ENCODE peak calls at places on chromosomes 16 and 17, in four cellular contexts. C is GM12878, E is HCT116, Q is SK-N-SH. B is an unnamed sample. For H3K9me3, the result is how much of the 10 kb centered on the place peaks cover.

GRCh38 chr16:71873199-71873598 is 10.8 kb downstream of the ZNF821 start:
- DNase-seq in Q (no peak), C (no peak), E (no peak), B (no peak)

GRCh38 chr16:75860654-75861053 is 134.4 kb upstream of the CPHXL start:
- DNase-seq in E (no peak), C (no peak), Q (peak), B (no peak)

GRCh38 chr16:54817432-54817831 is 113.2 kb upstream of the IRX5 start:
- DNase-seq in C (no peak), Q (peak), E (no peak), B (no peak)

GRCh38 chr16:67198238-67198734 is 645 bp upstream of the ELMO3 start:
- DNase-seq in Q (peak), E (peak), C (no peak), B (no peak)

GRCh38 chr17:40103742-40104095 is 3.3 kb upstream of the NR1D1 start:
- DNase-seq in C (no peak), E (no peak), Q (no peak), B (no peak)

GRCh38 chr17:77374170-77374936 is 233.6 kb downstream of the SEC14L1 start:
- DNase-seq in C (no peak), Q (peak), E (no peak), B (no peak)

GRCh38 chr17:40980594-40980993 is 3.5 kb downstream of the KRT40 start:
- DNase-seq in E (no peak), C (no peak), Q (no peak), B (no peak)

GRCh38 chr16:4601317-4602186 is 13.1 kb downstream of the UBALD1 start:
- DNase-seq in Q (peak), E (no peak), C (no peak), B (no peak)

GRCh38 chr16:2333772-2334379 is 6.7 kb downstream of the ABCA3 start:
- DNase-seq in Q (no peak), C (no peak), E (peak), B (no peak)

GRCh38 chr16:89700649-89701424 is 668 bp downstream of the SPATA2L start:
- DNase-seq in E (no peak), Q (peak), C (no peak), B (no peak)

GRCh38 chr17:67615011-67615561 is 102.7 kb upstream of the NOL11 start:
- DNase-seq in C (no peak), Q (no peak), E (no peak), B (no peak)

GRCh38 chr16:24736758-24737157 is 7.3 kb downstream of the TNRC6A start:
- DNase-seq in E (no peak), Q (no peak), C (no peak), B (no peak)

GRCh38 chr16:66502020-66502913 is 47.7 kb downstream of the TK2 start:
- DNase-seq in C (no peak), Q (no peak), E (no peak), B (no peak)

GRCh38 chr17:36085710-36086268 is 4.2 kb downstream of the CCL3 start:
- DNase-seq in E (no peak), Q (no peak), C (no peak), B (no peak)

GRCh38 chr17:65072577-65073178 is 16.1 kb upstream of the GNA13 start:
- DNase-seq in E (peak), C (no peak), Q (no peak), B (no peak)

GRCh38 chr16:69087161-69087581 is 18.3 kb upstream of the HAS3 start:
- DNase-seq in C (no peak), E (no peak), Q (no peak), B (no peak)

GRCh38 chr17:63881935-63882601 is at the start of gene GH2:
- DNase-seq in Q (peak), C (no peak), E (peak), B (peak)

GRCh38 chr17:39631403-39631802 is 4.7 kb downstream of the PPP1R1B start:
- DNase-seq in C (no peak), E (no peak), Q (no peak), B (no peak)

GRCh38 chr16:6081320-6081976 is 983.9 kb upstream of the EEF2KMT start:
- DNase-seq in E (no peak), Q (peak), C (no peak), B (peak)

GRCh38 chr16:60414617-60415016 is 1621.6 kb downstream of the CDH8 start:
- DNase-seq in C (no peak), Q (no peak), E (no peak), B (no peak)
- H3K9me3 ChIP-seq in C (under half), Q (under half), E (under half), B (under half)

GRCh38 chr16:80936410-80936809 is 70.3 kb downstream of the CMC2 start:
- DNase-seq in Q (no peak), C (no peak), E (no peak), B (no peak)
- TF ChIP-seq SIN3A in Q (no peak), C (no peak), E (no peak), B (no peak)

GRCh38 chr16:35506018-35506897 is 2046.8 kb downstream of the TP53TG3F start:
- DNase-seq in Q (peak), C (no peak), E (no peak), B (no peak)

GRCh38 chr16:35506898-35507194 is 2047.4 kb downstream of the TP53TG3F start:
- DNase-seq in E (no peak), C (no peak), Q (peak), B (no peak)

GRCh38 chr16:35516551-35516950 is 2057.1 kb downstream of the TP53TG3F start:
- DNase-seq in C (no peak), Q (no peak), E (no peak), B (no peak)

GRCh38 chr16:35510701-35511100 is 2051.3 kb downstream of the TP53TG3F start:
- DNase-seq in Q (no peak), E (no peak), C (no peak), B (no peak)
- H3K9me3 ChIP-seq in Q (under half), E (under half), C (under half), B (under half)

DNA sequence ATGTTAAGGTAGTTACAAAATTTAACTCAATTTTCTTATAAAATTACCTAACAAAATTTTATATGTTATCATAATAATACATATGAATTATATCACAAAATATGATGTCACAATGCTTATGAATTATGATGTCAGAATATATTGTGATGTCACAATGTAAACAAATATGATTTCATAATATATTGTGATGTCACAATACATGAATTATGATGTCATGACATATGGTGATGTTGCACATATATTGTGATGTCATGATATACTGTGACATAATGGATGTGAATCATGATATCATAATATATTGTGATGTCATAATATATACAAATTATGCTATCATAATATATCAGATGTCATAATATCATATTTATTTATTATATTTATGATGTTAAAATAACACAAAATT is 1879.9 kb downstream of the TP53TG3F start:
- DNase-seq in Q (no peak), E (no peak), C (no peak), B (no peak)
- TF ChIP-seq SIN3A in Q (no peak), E (no peak), C (no peak), B (no peak)

GRCh38 chr16:35687781-35688180 is 2228.4 kb downstream of the TP53TG3F start:
- DNase-seq in Q (no peak), E (no peak), C (no peak), B (no peak)

GRCh38 chr16:35691057-35691456 is 2231.6 kb downstream of the TP53TG3F start:
- DNase-seq in C (no peak), Q (no peak), E (no peak), B (no peak)

GRCh38 chr16:35687071-35687470 is 2227.7 kb downstream of the TP53TG3F start:
- DNase-seq in E (no peak), C (no peak), Q (no peak), B (no peak)

GRCh38 chr16:35690413-35690812 is 2231.0 kb downstream of the TP53TG3F start:
- DNase-seq in C (no peak), E (no peak), Q (no peak), B (no peak)

GRCh38 chr16:35689764-35690163 is 2230.4 kb downstream of the TP53TG3F start:
- DNase-seq in C (no peak), E (no peak), Q (no peak), B (no peak)
- H3K9me3 ChIP-seq in C (under half), E (under half), Q (under half), B (under half)

GRCh38 chr17:43983196-43983514 is 21.3 kb upstream of the NAGS start:
- DNase-seq in C (no peak), E (no peak), Q (no peak), B (no peak)

GRCh38 chr17:43984521-43984920 is 19.9 kb upstream of the NAGS start:
- DNase-seq in C (no peak), E (no peak), Q (peak), B (no peak)

GRCh38 chr17:43982171-43982570 is 22.3 kb upstream of the NAGS start:
- DNase-seq in C (no peak), Q (no peak), E (no peak), B (no peak)

GRCh38 chr17:43986225-43986981 is 18.0 kb upstream of the NAGS start:
- DNase-seq in E (no peak), C (no peak), Q (no peak), B (no peak)

DNA sequence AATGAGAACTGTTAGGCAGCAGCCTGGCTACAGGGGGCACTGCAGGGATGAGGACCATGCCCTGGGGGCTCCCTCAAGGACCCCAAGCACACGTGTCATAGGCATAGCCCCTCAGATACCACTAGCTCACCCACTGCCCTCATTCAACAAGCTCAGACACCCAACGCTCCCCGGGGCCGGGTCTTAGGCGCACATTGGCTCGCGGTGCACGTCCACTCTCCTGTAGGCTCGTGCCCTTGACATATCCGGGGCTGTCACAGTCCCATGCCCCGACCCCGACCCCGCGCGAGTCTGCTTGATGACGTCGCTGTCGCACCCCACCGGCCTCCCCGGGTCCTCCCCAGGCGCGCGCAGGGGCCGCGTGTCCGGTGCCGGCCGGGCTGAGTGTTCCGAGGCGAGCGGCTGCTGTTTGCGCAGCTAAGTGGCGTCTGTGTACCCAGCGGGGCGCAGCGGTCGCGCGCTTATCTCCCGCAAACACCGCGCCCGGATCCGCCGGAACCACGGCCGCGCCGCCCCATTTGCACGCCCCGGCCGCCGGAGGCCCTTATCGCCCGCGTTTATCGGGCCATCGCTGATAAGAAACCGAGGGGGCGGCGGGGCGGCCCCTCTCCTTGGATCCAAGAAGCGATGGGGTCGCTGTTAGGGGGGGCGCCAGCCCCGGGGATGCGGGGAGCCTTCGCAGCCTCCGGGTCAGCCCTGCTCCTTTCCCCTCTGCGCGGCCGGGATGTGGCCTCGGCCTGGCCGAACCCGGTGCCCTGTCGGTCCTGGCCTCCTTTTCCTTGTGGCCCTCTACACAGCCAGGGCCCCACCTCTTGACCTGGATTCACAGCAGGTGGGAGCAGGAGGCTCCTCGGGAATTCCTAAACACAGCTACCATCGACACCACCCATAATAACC is 20.7 kb upstream of the NAGS start:
- DNase-seq in C (no peak), E (no peak), Q (peak), B (no peak)
- TF ChIP-seq SIN3A in C (no peak), E (no peak), Q (no peak), B (no peak)

B was measured in Panc1.